ENCODE peak calls at places on chromosomes 13 and 19, in ten cellular contexts. P is activated CD4-positive, alpha-beta T cell treated with anti-CD3 and anti-CD28 coated beads for 36 hours; Y is left colon; T is stimulated activated CD8-positive, alpha-beta memory T cell treated with anti-CD3 and anti-CD28 coated beads, Interleukin-2, amount 100 ng/mL, for 1 hour; W is NCI-H345; D is head of caudate nucleus; I is stimulated activated CD4-positive, alpha-beta T cell treated with anti-CD3 and anti-CD28 coated beads, TNF-alpha, amount 100 ng/mL, for 24 hours; Z is HL-60; U is CD4-positive, alpha-beta memory T cell; V is psoas muscle. J is an unnamed sample.

GRCh38 chr13:50948576-50948975 is 39.0 kb downstream of the RNASEH2B start:
- DNase-seq in P (no peak), Y (no peak), T (no peak), W (no peak), D (no peak), I (no peak), Z (no peak), U (no peak), V (no peak), J (no peak)

GRCh38 chr13:113839536-113840204 is 24.2 kb downstream of the GAS6 start:
- DNase-seq in P (no peak), Y (peak; percentile 77), T (no peak), W (no peak), D (no peak), I (no peak), Z (no peak), U (no peak), V (peak; percentile 50), J (no peak)

GRCh38 chr13:96780105-96780504 is 214.2 kb downstream of the OXGR1 start:
- DNase-seq in P (no peak), Y (no peak), T (no peak), W (no peak), D (no peak), I (no peak), Z (no peak), U (no peak), V (no peak), J (no peak)

GRCh38 chr13:92122454-92122853 is 724.0 kb downstream of the GPC5 start:
- DNase-seq in P (no peak), Y (no peak), T (no peak), W (no peak), D (no peak), I (no peak), Z (no peak), U (no peak), V (no peak), J (no peak)

GRCh38 chr13:42486711-42487198 is 87.2 kb upstream of the TNFSF11 start:
- DNase-seq in P (no peak), Y (no peak), T (no peak), W (no peak), D (no peak), I (no peak), Z (no peak), U (no peak), V (no peak), J (no peak)

GRCh38 chr13:41458187-41458938 is 1.0 kb downstream of the RGCC start:
- DNase-seq in P (peak; percentile 79), Y (peak; percentile 55), T (no peak), W (no peak), D (peak; percentile 71), I (peak; percentile 63), Z (no peak), U (peak; percentile 69), V (peak; percentile 59), J (peak; percentile 47)

GRCh38 chr13:80755925-80756324 is 415.0 kb upstream of the SPRY2 start:
- DNase-seq in P (no peak), Y (no peak), T (no peak), W (peak; percentile 43), D (no peak), I (no peak), Z (no peak), U (no peak), V (no peak), J (peak; percentile 4)

GRCh38 chr13:71811344-71811743 is 55.7 kb downstream of the DACH1 start:
- DNase-seq in P (no peak), Y (no peak), T (no peak), W (no peak), D (no peak), I (no peak), Z (no peak), U (no peak), V (no peak), J (no peak)

GRCh38 chr19:5801796-5802616 is 2.9 kb upstream of the NRTN start:
- DNase-seq in P (peak; percentile 39), Y (no peak), T (no peak), W (no peak), D (no peak), I (peak; percentile 25), Z (no peak), U (no peak), V (no peak), J (peak; percentile 80)

GRCh38 chr19:18931316-18932162 is 9.5 kb downstream of the HOMER3 start:
- DNase-seq in P (no peak), Y (no peak), T (no peak), W (no peak), D (no peak), I (no peak), Z (no peak), U (no peak), V (no peak), J (peak; percentile 4)

GRCh38 chr13:73967397-73968165 is 166.6 kb downstream of the KLF12 start:
- DNase-seq in P (no peak), Y (no peak), T (no peak), W (no peak), D (no peak), I (no peak), Z (no peak), U (no peak), V (no peak), J (no peak)

GRCh38 chr13:19634129-19634740 is 776 bp downstream of the MPHOSPH8 start:
- DNase-seq in P (no peak), Y (peak; percentile 48), T (no peak), W (peak; percentile 12), D (no peak), I (no peak), Z (no peak), U (no peak), V (no peak), J (peak; percentile 30)

GRCh38 chr13:110173247-110173818 is 133.6 kb downstream of the COL4A1 start:
- DNase-seq in P (no peak), Y (no peak), T (no peak), W (no peak), D (no peak), I (no peak), Z (no peak), U (no peak), V (no peak), J (no peak)

GRCh38 chr13:111494641-111495040 is 174.2 kb downstream of the TEX29 start:
- DNase-seq in P (no peak), Y (no peak), T (no peak), W (no peak), D (no peak), I (no peak), Z (no peak), U (no peak), V (no peak), J (no peak)

GRCh38 chr13:77918391-77919261 is at the start of gene EDNRB:
- DNase-seq in P (peak; percentile 33), Y (peak; percentile 14), T (no peak), W (peak; percentile 32), D (peak; percentile 19), I (no peak), Z (no peak), U (no peak), V (peak; percentile 71), J (peak; percentile 46)

J was measured in hepatocyte.